ENCODE peak calls at places on chromosome 20, in four cellular contexts. X is WTC11, K is HepG2, R is K562. I is an unnamed sample.
A peak's percentile ranks its signal among the peaks of the same experiment; 100 is the strongest.

GRCh38 chr20:50415516-50416268 is 94.5 kb upstream of the PTPN1 start:
- DNase-seq in K (peak; percentile 86), X (peak; percentile 27), R (no peak), I (no peak)

GRCh38 chr20:45098096-45098773 is 2.7 kb downstream of the KCNS1 start:
- DNase-seq in K (no peak), X (peak; percentile 81), R (no peak), I (no peak)

GRCh38 chr20:46582648-46583047 is 32.2 kb upstream of the OCSTAMP start:
- DNase-seq in X (no peak), R (no peak), K (no peak), I (no peak)

GRCh38 chr20:58871533-58872102 is 19.1 kb downstream of the GNAS start:
- DNase-seq in X (no peak), K (no peak), R (no peak), I (no peak)

GRCh38 chr20:59598625-59599310 is 5.6 kb upstream of the PHACTR3 start:
- DNase-seq in X (peak; percentile 59), K (peak; percentile 55), R (peak; percentile 77), I (peak; percentile 78)

GRCh38 chr20:58636983-58637421 is 14.1 kb upstream of the STX16 start:
- DNase-seq in X (no peak), R (no peak), K (no peak), I (no peak)

GRCh38 chr20:58693226-58694006 is 816 bp downstream of the NPEPL1 start:
- DNase-seq in K (no peak), X (peak; percentile 45), R (no peak), I (no peak)

GRCh38 chr20:49505518-49505917 is 23.1 kb upstream of the KCNB1 start:
- DNase-seq in K (no peak), X (peak; percentile 66), R (no peak), I (no peak)

GRCh38 chr20:46249671-46250070 is 58.6 kb downstream of the CDH22 start:
- DNase-seq in K (no peak), X (no peak), R (no peak), I (no peak)

GRCh38 chr20:56574531-56575142 is 41.6 kb downstream of the FAM209B start:
- DNase-seq in K (no peak), X (no peak), R (no peak), I (no peak)

GRCh38 chr20:37379967-37380828 is 34.3 kb downstream of the SRC start:
- DNase-seq in X (no peak), K (peak; percentile 97), R (no peak), I (no peak)

GRCh38 chr20:53080969-53081871 is 109.1 kb downstream of the TSHZ2 start:
- DNase-seq in R (no peak), X (no peak), K (peak; percentile 99), I (peak; percentile 9)

GRCh38 chr20:38001981-38002380 is 31.3 kb downstream of the TTI1 start:
- DNase-seq in K (no peak), R (peak; percentile 36), X (no peak), I (no peak)

GRCh38 chr20:2707353-2708072 is 14.9 kb downstream of the EBF4 start:
- DNase-seq in K (no peak), R (no peak), X (no peak), I (no peak)

GRCh38 chr20:3276400-3277015 is 37.5 kb upstream of the SLC4A11 start:
- DNase-seq in X (peak; percentile 23), R (peak; percentile 56), K (peak; percentile 68), I (peak; percentile 44)

GRCh38 chr20:20731945-20732296 is 19.5 kb upstream of the RALGAPA2 start:
- DNase-seq in R (no peak), X (no peak), K (no peak), I (no peak)

GRCh38 chr20:24781061-24781980 is 167.7 kb upstream of the CST7 start:
- DNase-seq in R (peak; percentile 18), X (peak; percentile 44), K (peak; percentile 39), I (peak; percentile 25)
- TF ChIP-seq ELF4 in R (no peak), X (no peak), K (no peak), I (no peak)

DNA sequence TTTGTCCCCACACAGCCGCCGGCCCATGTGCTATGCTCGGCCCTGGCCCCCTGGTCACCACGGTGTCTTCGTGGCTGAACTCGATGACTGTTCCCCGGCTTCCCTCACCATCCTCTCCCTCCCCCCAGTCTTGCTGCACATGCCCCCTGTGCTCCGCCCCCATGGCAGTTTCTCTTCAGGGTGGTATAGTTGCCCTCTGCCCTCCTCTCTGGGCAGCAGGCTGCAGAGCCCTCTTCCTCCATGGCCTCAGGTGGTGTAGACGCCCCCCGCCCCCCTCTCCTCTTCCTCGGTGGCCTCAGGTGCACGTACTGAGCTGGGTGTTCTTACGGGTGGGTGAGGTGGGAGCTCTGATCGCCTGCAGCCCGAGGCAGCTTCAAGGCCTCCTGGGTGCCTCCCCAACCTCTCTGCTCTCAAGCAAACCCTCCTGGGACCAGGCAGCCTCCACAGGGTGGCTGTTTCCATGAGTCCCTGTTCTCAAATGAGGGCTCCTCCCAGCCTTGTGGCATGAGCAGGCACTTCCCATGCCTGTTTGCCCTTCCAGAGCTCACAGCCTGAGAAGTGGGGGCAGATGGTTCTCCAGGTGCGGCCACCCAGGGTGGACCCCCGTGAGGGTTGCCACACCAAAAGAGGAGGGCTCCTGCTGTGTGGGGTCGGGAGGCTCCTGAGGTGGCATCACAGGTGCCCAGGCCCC is 24.8 kb downstream of the COL20A1 start:
- DNase-seq in X (no peak), R (no peak), K (no peak), I (no peak)
- TF ChIP-seq ELF4 in X (no peak), R (no peak), K (no peak), I (no peak)

DNA sequence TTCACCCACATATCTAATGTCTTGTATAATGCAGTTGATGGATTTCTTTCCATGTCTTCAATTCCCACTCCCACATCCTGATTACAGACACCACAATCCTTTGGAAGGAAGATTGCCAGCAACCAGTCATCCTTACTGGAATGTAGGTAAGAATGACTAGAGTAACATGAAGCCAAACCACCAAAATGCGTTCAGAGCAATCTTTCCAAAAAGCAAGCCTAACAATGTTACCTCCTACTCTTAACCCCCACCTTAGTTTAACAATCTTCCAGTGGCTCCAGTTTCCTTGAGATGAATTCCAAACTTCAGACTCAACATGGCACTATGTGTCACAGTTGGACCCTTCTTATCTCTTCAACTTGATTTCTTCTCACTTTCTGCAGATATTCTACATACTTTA is 685.6 kb downstream of the DOK5 start:
- DNase-seq in X (no peak), K (no peak), R (no peak), I (no peak)
- TF ChIP-seq ELF4 in X (no peak), K (no peak), R (no peak), I (no peak)

DNA sequence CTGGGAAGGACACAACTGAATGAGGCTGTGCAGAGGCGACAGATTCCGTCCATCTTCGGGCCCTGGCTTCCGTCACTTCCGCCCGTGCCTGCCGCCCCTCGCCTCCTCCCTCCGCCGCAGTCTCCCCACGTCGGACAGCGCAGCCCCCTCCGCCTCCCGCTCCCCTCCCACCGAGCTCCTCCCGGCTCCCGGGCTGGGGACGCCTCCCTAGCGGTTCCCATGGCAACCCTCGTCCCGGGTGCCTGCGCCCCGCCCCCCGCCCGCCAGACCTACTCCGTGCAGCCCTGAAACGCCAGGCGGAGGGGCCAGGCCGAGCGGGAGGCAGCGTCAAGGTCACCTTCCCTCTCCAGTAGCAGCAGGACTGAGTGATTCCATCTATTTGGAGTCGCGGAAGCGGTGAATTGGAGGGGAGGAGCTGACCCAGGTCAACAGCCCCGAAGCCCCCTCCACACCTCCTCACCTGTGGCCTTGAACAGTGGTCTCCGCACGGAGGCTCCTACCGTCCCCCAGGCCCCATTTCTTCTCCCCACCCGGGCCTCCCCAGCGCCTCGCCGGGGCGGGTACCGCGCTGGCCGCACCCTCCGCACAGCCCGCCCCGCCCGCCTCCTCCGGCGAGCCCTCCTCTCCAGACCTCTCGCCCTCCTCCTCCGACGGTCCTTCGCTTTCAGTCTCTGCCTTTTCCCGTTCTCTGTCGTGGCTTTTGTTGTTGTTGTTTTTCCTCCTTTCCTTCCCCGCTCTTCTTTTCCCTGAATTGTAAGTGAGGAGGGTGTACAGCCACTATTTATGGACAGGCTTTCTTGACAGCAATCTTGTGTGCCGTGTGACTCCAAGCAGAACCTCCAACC is 951 bp downstream of the NRSN2 start:
- DNase-seq in R (peak; percentile 98), X (peak; percentile 97), K (peak; percentile 99), I (peak; percentile 98)
- TF ChIP-seq ELF4 in R (peak; percentile 91), X (no peak), K (peak; percentile 90), I (no peak)

GRCh38 chr20:34516874-34517542 is 786 bp downstream of the DYNLRB1 start:
- DNase-seq in X (no peak), K (no peak), R (peak; percentile 39), I (peak; percentile 39)

GRCh38 chr20:34512955-34513419 is 3.2 kb upstream of the DYNLRB1 start:
- DNase-seq in R (no peak), X (no peak), K (no peak), I (no peak)

GRCh38 chr20:34514897-34515483 is 1.2 kb upstream of the DYNLRB1 start:
- DNase-seq in R (no peak), X (no peak), K (no peak), I (no peak)

GRCh38 chr20:34516038-34516873 is at the start of gene DYNLRB1:
- DNase-seq in X (peak; percentile 98), K (peak; percentile 98), R (peak; percentile 95), I (peak; percentile 93)

GRCh38 chr20:34515484-34516037 is 661 bp upstream of the DYNLRB1 start:
- DNase-seq in R (peak; percentile 77), K (peak; percentile 65), X (peak; percentile 85), I (peak; percentile 67)
- TF ChIP-seq ELF4 in R (no peak), K (no peak), X (no peak), I (no peak)

DNA sequence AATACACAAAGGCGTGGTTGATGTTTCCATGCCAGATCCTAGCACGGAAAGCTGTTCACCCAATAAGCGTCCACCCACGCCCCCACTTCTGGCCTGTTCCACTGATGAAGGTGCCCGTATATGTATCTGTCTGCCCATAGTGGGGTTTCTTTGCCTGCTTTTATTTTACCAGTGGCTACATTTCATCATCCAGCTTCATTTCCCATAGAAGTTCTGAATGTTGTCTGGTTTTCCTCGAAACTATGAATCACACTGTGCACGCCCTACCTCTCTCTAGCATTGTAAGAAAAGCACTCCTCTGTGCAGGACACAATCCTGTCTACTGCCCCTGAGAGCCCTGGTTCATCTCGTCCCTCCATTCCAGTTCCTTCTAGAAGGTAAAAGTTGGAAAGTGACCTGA is 8.8 kb upstream of the CD93 start:
- DNase-seq in R (no peak), X (no peak), K (no peak), I (no peak)
- TF ChIP-seq ELF4 in R (no peak), X (no peak), K (no peak), I (no peak)

GRCh38 chr20:1122388-1123315 is 4.2 kb downstream of the PSMF1 start:
- DNase-seq in X (no peak), R (peak; percentile 39), K (peak; percentile 99), I (no peak)
- TF ChIP-seq ELF4 in X (no peak), R (no peak), K (peak; percentile 83), I (no peak)